ENCODE peak calls at places on chromosome 1, in six cellular contexts. D, Z, J, X, W and F are unnamed samples.

GRCh38 chr1:56644941-56645662 is at the start of gene PRKAA2:
- DNase-seq in D (no peak), Z (peak; percentile 56), J (no peak), X (no peak), W (peak; percentile 63), F (peak; percentile 81)

GRCh38 chr1:91851130-91852010 is 34.6 kb downstream of the TGFBR3 start:
- DNase-seq in D (no peak), Z (no peak), J (no peak), X (no peak), W (peak; percentile 96), F (peak; percentile 91)

GRCh38 chr1:239952348-239953307 is 139.1 kb upstream of the FMN2 start:
- DNase-seq in D (no peak), Z (peak; percentile 36), J (no peak), X (no peak), W (no peak), F (no peak)

GRCh38 chr1:218537131-218537904 is 192.2 kb downstream of the TGFB2 start:
- DNase-seq in D (no peak), Z (no peak), J (no peak), X (no peak), W (no peak), F (no peak)

GRCh38 chr1:167472729-167473529 is 45.4 kb downstream of the CD247 start:
- DNase-seq in D (peak; percentile 45), Z (no peak), J (no peak), X (peak; percentile 46), W (no peak), F (no peak)

GRCh38 chr1:246722720-246723119 is 1.5 kb upstream of the SCCPDH start:
- DNase-seq in D (no peak), Z (no peak), J (no peak), X (no peak), W (no peak), F (no peak)

GRCh38 chr1:29924017-29924431 is 687.7 kb downstream of the PTPRU start:
- DNase-seq in D (no peak), Z (no peak), J (no peak), X (no peak), W (no peak), F (no peak)

GRCh38 chr1:156413310-156414246 is 44.6 kb downstream of the RHBG start:
- DNase-seq in D (no peak), Z (no peak), J (no peak), X (no peak), W (no peak), F (no peak)

GRCh38 chr1:195898924-195899323 is 709.3 kb downstream of the KCNT2 start:
- DNase-seq in D (no peak), Z (no peak), J (no peak), X (no peak), W (no peak), F (no peak)

GRCh38 chr1:182993746-182994145 is 29.5 kb upstream of the LAMC1 start:
- DNase-seq in D (no peak), Z (no peak), J (no peak), X (no peak), W (no peak), F (no peak)

GRCh38 chr1:59564192-59564891 is 250.4 kb upstream of the HOOK1 start:
- DNase-seq in D (no peak), Z (no peak), J (no peak), X (no peak), W (no peak), F (no peak)

GRCh38 chr1:228162286-228163003 is 3.2 kb upstream of the IBA57 start:
- DNase-seq in D (no peak), Z (no peak), J (no peak), X (no peak), W (peak; percentile 73), F (peak; percentile 67)

GRCh38 chr1:29838738-29839320 is 602.5 kb downstream of the PTPRU start:
- DNase-seq in D (no peak), Z (no peak), J (no peak), X (no peak), W (no peak), F (no peak)

GRCh38 chr1:228735871-228736586 is 750 bp downstream of the RHOU start:
- DNase-seq in D (no peak), Z (peak; percentile 37), J (no peak), X (peak; percentile 8), W (peak; percentile 69), F (peak; percentile 73)

GRCh38 chr1:84890581-84890980 is 2.4 kb downstream of the LPAR3 start:
- DNase-seq in D (no peak), Z (no peak), J (no peak), X (no peak), W (no peak), F (no peak)

GRCh38 chr1:43454270-43455011 is 710 bp upstream of the HYI start:
- DNase-seq in D (peak; percentile 50), Z (peak; percentile 66), J (no peak), X (peak; percentile 15), W (peak; percentile 79), F (peak; percentile 70)

GRCh38 chr1:247530785-247531184 is 5.5 kb downstream of the OR2C3 start:
- DNase-seq in D (no peak), Z (no peak), J (no peak), X (no peak), W (no peak), F (no peak)

GRCh38 chr1:31498376-31499040 is 77.8 kb upstream of the TINAGL1 start:
- DNase-seq in D (no peak), Z (no peak), J (no peak), X (no peak), W (no peak), F (no peak)

GRCh38 chr1:108590947-108591346 is 31.0 kb downstream of the EEIG2 start:
- DNase-seq in D (no peak), Z (no peak), J (no peak), X (no peak), W (no peak), F (no peak)